ENCODE peak calls at places on chromosomes 6 and 20, in eight cellular contexts. T, X, U, H, J, V, S and L are unnamed samples.

GRCh38 chr6:77324851-77325250 is 138.4 kb downstream of the HTR1B start:
- DNase-seq in V (no peak), T (no peak), H (no peak), S (no peak), X (no peak), U (no peak), J (no peak), L (no peak)

GRCh38 chr20:4014031-4014474 is 1.3 kb downstream of the RNF24 start:
- DNase-seq in X (no peak), T (no peak), V (no peak), J (no peak), U (peak; percentile 68), S (no peak), H (no peak), L (no peak)

GRCh38 chr20:19275630-19276071 is 63.2 kb downstream of the SLC24A3 start:
- DNase-seq in V (no peak), S (no peak), T (no peak), X (peak; percentile 93), H (no peak), U (peak; percentile 63), J (no peak), L (peak; percentile 84)

GRCh38 chr20:2348336-2348735 is 32.4 kb upstream of the TGM6 start:
- DNase-seq in V (no peak), U (no peak), S (no peak), X (no peak), J (no peak), H (no peak), T (no peak), L (no peak)

GRCh38 chr6:14354919-14355572 is 237.5 kb downstream of the CD83 start:
- DNase-seq in X (peak; percentile 80), U (peak; percentile 32), J (no peak), T (no peak), H (no peak), V (no peak), S (no peak), L (no peak)

GRCh38 chr6:106377061-106377540 is 16.6 kb downstream of the CRYBG1 start:
- DNase-seq in T (no peak), S (no peak), X (no peak), H (no peak), V (no peak), U (no peak), J (no peak), L (no peak)

GRCh38 chr6:134983823-134984222 is 33.9 kb upstream of the ALDH8A1 start:
- DNase-seq in U (no peak), T (no peak), S (no peak), J (no peak), V (no peak), X (no peak), H (no peak), L (no peak)

GRCh38 chr6:159467473-159468041 is 225.5 kb downstream of the SOD2 start:
- DNase-seq in U (no peak), V (no peak), H (no peak), X (no peak), T (peak; percentile 21), S (no peak), J (no peak), L (no peak)

GRCh38 chr6:25239059-25239458 is 40.1 kb upstream of the CARMIL1 start:
- DNase-seq in J (no peak), X (no peak), T (no peak), V (no peak), H (no peak), U (no peak), S (no peak), L (no peak)

GRCh38 chr6:56475736-56476457 is 166.8 kb downstream of the DST start:
- DNase-seq in J (no peak), S (no peak), V (no peak), X (no peak), H (no peak), U (peak; percentile 10), T (no peak), L (no peak)

GRCh38 chr6:37994238-37994637 is 174.7 kb downstream of the ZFAND3 start:
- DNase-seq in X (no peak), V (no peak), H (no peak), U (no peak), T (no peak), J (no peak), S (no peak), L (no peak)

GRCh38 chr6:135638108-135638507 is 140.6 kb upstream of the AHI1 start:
- DNase-seq in V (no peak), J (no peak), X (no peak), U (no peak), T (no peak), S (no peak), H (no peak), L (no peak)

GRCh38 chr6:5958948-5959347 is 47.8 kb downstream of the NRN1 start:
- DNase-seq in T (no peak), H (no peak), X (no peak), J (no peak), V (no peak), S (no peak), U (no peak), L (no peak)

GRCh38 chr6:161273356-161273751 is 507 bp downstream of the AGPAT4 start:
- DNase-seq in U (no peak), J (no peak), V (no peak), H (no peak), S (no peak), T (no peak), X (peak; percentile 64), L (no peak)

GRCh38 chr6:89385156-89385667 is 26.9 kb downstream of the RRAGD start:
- DNase-seq in H (no peak), V (no peak), T (no peak), S (no peak), X (peak; percentile 77), J (no peak), U (no peak), L (no peak)

GRCh38 chr6:33277663-33278391 is 904 bp downstream of the B3GALT4 start:
- DNase-seq in X (no peak), H (peak; percentile 88), T (peak; percentile 66), S (no peak), J (no peak), U (peak; percentile 37), V (no peak), L (no peak)
- TF ChIP-seq POLR2A in X (no peak), H (no peak), T (no peak), S (no peak), J (no peak), U (no peak), V (no peak), L (no peak)

GRCh38 chr6:7235712-7236311 is 77.2 kb downstream of the SSR1 start:
- DNase-seq in U (peak; percentile 40), V (no peak), H (no peak), J (no peak), S (no peak), T (no peak), X (no peak), L (peak; percentile 76)
- TF ChIP-seq POLR2AphosphoS5 in U (no peak), V (no peak), H (no peak), J (no peak), S (no peak), T (no peak), X (no peak), L (no peak)

GRCh38 chr20:58908216-58908615 is 55.7 kb downstream of the GNAS start:
- DNase-seq in S (no peak), T (no peak), J (no peak), V (no peak), X (no peak), U (no peak), H (no peak), L (no peak)

GRCh38 chr20:58906894-58907293 is 54.4 kb downstream of the GNAS start:
- DNase-seq in J (no peak), V (no peak), T (no peak), H (no peak), U (no peak), S (no peak), X (no peak), L (no peak)

GRCh38 chr20:58908941-58909340 is 56.4 kb downstream of the GNAS start:
- DNase-seq in H (no peak), U (no peak), V (no peak), X (no peak), J (no peak), S (no peak), T (no peak), L (no peak)

GRCh38 chr20:58906111-58906510 is 53.6 kb downstream of the GNAS start:
- DNase-seq in T (no peak), S (no peak), H (no peak), J (no peak), V (no peak), X (no peak), U (no peak), L (no peak)

GRCh38 chr20:58907481-58908137 is 55.1 kb downstream of the GNAS start:
- DNase-seq in J (no peak), S (no peak), V (no peak), H (peak; percentile 84), U (peak; percentile 83), X (peak; percentile 97), T (peak; percentile 38), L (peak; percentile 96)
- TF ChIP-seq POLR2A in J (no peak), S (no peak), V (no peak), H (peak; percentile 34), U (no peak), X (no peak), T (peak; percentile 72), L (no peak)

GRCh38 chr20:62387993-62388635 is 1.2 kb downstream of the RPS21 start:
- DNase-seq in U (no peak), X (no peak), T (no peak), V (no peak), J (no peak), H (no peak), S (peak; percentile 47), L (no peak)

GRCh38 chr20:62389601-62390087 is 2.7 kb downstream of the RPS21 start:
- DNase-seq in S (no peak), H (no peak), V (no peak), J (no peak), X (no peak), T (no peak), U (no peak), L (no peak)

GRCh38 chr20:62390306-62391164 is 3.6 kb downstream of the RPS21 start:
- DNase-seq in H (no peak), V (no peak), U (no peak), X (no peak), S (peak; percentile 34), J (no peak), T (no peak), L (no peak)

GRCh38 chr20:62387219-62387913 is 463 bp downstream of the RPS21 start:
- DNase-seq in X (no peak), H (no peak), V (no peak), T (no peak), U (no peak), S (no peak), J (no peak), L (no peak)

DNA sequence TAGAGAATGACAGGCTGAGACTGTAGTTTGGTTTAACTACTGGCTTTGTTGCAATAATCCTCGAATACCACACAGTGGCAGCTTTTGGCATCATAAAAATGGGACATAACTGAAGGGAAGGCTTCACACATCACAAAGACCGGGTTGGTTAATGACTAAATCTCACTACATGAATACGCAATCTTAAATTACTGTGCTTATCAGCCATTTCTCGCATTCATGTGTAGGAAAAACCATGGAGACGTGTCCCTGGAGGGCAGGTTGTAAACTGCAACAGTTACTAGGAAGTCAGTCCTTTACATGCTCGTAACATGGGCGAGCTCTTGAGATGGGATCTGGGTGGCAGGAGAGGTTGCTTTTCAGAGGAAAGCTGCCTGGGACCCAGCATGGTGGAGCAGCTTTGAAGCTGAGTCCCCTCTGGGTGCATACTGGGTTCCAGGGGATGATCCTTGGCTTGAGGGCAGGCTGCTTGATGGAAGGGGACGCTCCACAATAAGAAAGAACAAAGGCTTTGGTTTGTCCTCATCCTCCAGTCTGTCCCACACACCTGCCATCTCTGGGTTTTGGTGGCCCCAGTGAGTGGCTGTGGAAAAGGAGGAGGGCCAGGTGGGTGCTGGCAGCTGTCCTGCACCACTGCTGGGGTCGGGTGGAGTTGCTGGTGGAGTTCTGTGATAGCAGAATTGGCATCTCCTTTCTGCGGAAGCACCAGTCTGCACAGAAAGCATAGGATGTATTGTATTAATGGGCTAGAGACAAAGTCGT is 2.1 kb downstream of the RPS21 start:
- DNase-seq in V (no peak), T (no peak), J (no peak), S (no peak), H (no peak), X (no peak), U (no peak), L (no peak)
- TF ChIP-seq POLR2AphosphoS5 in V (peak; percentile 78), T (peak; percentile 85), J (no peak), S (no peak), H (no peak), X (no peak), U (no peak), L (no peak)